ENCODE peak calls at places on chromosome 15, in five cellular contexts. One of them, this sample, is unnamed. For H3K36me3, the result is how much of the 10 kb centered on the place peaks cover.

GRCh38 chr15:96352594-96353377 is 22.3 kb downstream of the NR2F2 start:
- DNase-seq in astrocyte: peak
- DNase-seq in endodermal cell: no peak
- DNase-seq in fibroblast of lung: peak
- DNase-seq in tibial artery: no peak
- DNase-seq in this sample: no peak

GRCh38 chr15:27328616-27329015 is 357.6 kb downstream of the GABRG3 start:
- DNase-seq in tibial artery: no peak
- DNase-seq in astrocyte: no peak
- DNase-seq in endodermal cell: no peak
- DNase-seq in fibroblast of lung: peak
- DNase-seq in this sample: no peak

GRCh38 chr15:78437762-78438594 is at the start of gene IREB2:
- DNase-seq in astrocyte: peak
- DNase-seq in fibroblast of lung: peak
- DNase-seq in tibial artery: peak
- DNase-seq in endodermal cell: peak
- DNase-seq in this sample: peak

GRCh38 chr15:25527118-25527517 is 88.3 kb upstream of the UBE3A start:
- DNase-seq in tibial artery: no peak
- DNase-seq in endodermal cell: no peak
- DNase-seq in fibroblast of lung: no peak
- DNase-seq in astrocyte: no peak
- DNase-seq in this sample: peak

GRCh38 chr15:47386459-47386858 is 330.8 kb upstream of the SEMA6D start:
- DNase-seq in astrocyte: no peak
- DNase-seq in fibroblast of lung: no peak
- DNase-seq in endodermal cell: no peak
- DNase-seq in tibial artery: no peak
- DNase-seq in this sample: no peak

GRCh38 chr15:57224664-57225063 is 151.6 kb upstream of the CGNL1 start:
- DNase-seq in tibial artery: no peak
- DNase-seq in endodermal cell: no peak
- DNase-seq in fibroblast of lung: peak
- DNase-seq in astrocyte: peak
- DNase-seq in this sample: peak

GRCh38 chr15:67820992-67821783 is 4.1 kb upstream of the SKOR1 start:
- DNase-seq in endodermal cell: peak
- DNase-seq in fibroblast of lung: peak
- DNase-seq in astrocyte: peak
- DNase-seq in tibial artery: no peak
- DNase-seq in this sample: no peak

GRCh38 chr15:29896062-29896461 is 73.8 kb upstream of the TJP1 start:
- DNase-seq in endodermal cell: no peak
- DNase-seq in tibial artery: no peak
- DNase-seq in astrocyte: no peak
- DNase-seq in fibroblast of lung: no peak
- DNase-seq in this sample: no peak

GRCh38 chr15:52678036-52678467 is 1.1 kb downstream of the ATOSA start:
- DNase-seq in tibial artery: peak
- DNase-seq in astrocyte: peak
- DNase-seq in endodermal cell: peak
- DNase-seq in fibroblast of lung: peak
- DNase-seq in this sample: no peak

GRCh38 chr15:34861216-34861615 is 65.9 kb upstream of the ACTC1 start:
- DNase-seq in endodermal cell: no peak
- DNase-seq in astrocyte: no peak
- DNase-seq in fibroblast of lung: no peak
- DNase-seq in tibial artery: no peak
- DNase-seq in this sample: no peak
- H3K36me3 ChIP-seq in endodermal cell: half or more
- H3K36me3 ChIP-seq in astrocyte: under half
- H3K36me3 ChIP-seq in fibroblast of lung: under half
- H3K36me3 ChIP-seq in tibial artery: under half
- H3K36me3 ChIP-seq in this sample: under half

GRCh38 chr15:66046326-66046725 is 177.0 kb downstream of the RAB11A start:
- DNase-seq in astrocyte: no peak
- DNase-seq in endodermal cell: no peak
- DNase-seq in fibroblast of lung: no peak
- DNase-seq in tibial artery: no peak
- DNase-seq in this sample: no peak

GRCh38 chr15:66044837-66045236 is 175.5 kb downstream of the RAB11A start:
- DNase-seq in tibial artery: no peak
- DNase-seq in endodermal cell: no peak
- DNase-seq in fibroblast of lung: no peak
- DNase-seq in astrocyte: no peak
- DNase-seq in this sample: no peak

GRCh38 chr15:66045542-66045941 is 176.3 kb downstream of the RAB11A start:
- DNase-seq in tibial artery: no peak
- DNase-seq in endodermal cell: no peak
- DNase-seq in astrocyte: no peak
- DNase-seq in fibroblast of lung: no peak
- DNase-seq in this sample: no peak

GRCh38 chr15:66047321-66048024 is 178.2 kb downstream of the RAB11A start:
- DNase-seq in endodermal cell: no peak
- DNase-seq in astrocyte: no peak
- DNase-seq in tibial artery: no peak
- DNase-seq in fibroblast of lung: no peak
- DNase-seq in this sample: no peak

DNA sequence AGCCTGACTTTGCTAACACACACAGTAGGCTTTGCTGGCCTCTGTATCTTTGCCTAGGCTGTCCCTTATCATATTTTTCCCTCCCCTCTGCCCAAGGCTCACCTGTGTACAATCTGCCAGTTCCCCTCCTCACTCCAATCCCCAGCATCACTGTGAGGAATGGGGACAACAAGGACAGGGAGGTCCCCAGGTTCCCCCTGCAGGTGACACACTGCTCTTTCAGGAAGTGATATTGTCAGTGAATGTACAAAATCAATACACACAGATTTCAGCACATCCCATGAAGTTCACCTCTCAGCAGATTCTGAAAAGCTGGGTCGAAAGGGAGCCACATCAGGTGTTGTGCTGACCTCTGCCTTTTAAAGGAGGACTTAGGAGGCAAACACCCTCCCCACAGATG is 177.5 kb downstream of the RAB11A start:
- DNase-seq in fibroblast of lung: no peak
- DNase-seq in tibial artery: no peak
- DNase-seq in endodermal cell: no peak
- DNase-seq in astrocyte: no peak
- DNase-seq in this sample: no peak
- TF ChIP-seq CTCF in fibroblast of lung: no peak
- TF ChIP-seq CTCF in tibial artery: no peak
- TF ChIP-seq CTCF in endodermal cell: peak
- TF ChIP-seq CTCF in astrocyte: no peak
- TF ChIP-seq CTCF in this sample: peak

GRCh38 chr15:101063212-101063611 is 144.1 kb downstream of the LRRK1 start:
- DNase-seq in tibial artery: peak
- DNase-seq in endodermal cell: peak
- DNase-seq in astrocyte: no peak
- DNase-seq in fibroblast of lung: no peak
- DNase-seq in this sample: no peak

GRCh38 chr15:101066501-101067408 is 147.6 kb downstream of the LRRK1 start:
- DNase-seq in fibroblast of lung: no peak
- DNase-seq in tibial artery: no peak
- DNase-seq in astrocyte: no peak
- DNase-seq in endodermal cell: no peak
- DNase-seq in this sample: no peak

GRCh38 chr15:101063891-101064794 is 145.0 kb downstream of the LRRK1 start:
- DNase-seq in tibial artery: peak
- DNase-seq in astrocyte: peak
- DNase-seq in fibroblast of lung: peak
- DNase-seq in endodermal cell: peak
- DNase-seq in this sample: no peak

GRCh38 chr15:101065570-101066221 is 146.5 kb downstream of the LRRK1 start:
- DNase-seq in endodermal cell: no peak
- DNase-seq in tibial artery: no peak
- DNase-seq in fibroblast of lung: no peak
- DNase-seq in astrocyte: no peak
- DNase-seq in this sample: no peak

DNA sequence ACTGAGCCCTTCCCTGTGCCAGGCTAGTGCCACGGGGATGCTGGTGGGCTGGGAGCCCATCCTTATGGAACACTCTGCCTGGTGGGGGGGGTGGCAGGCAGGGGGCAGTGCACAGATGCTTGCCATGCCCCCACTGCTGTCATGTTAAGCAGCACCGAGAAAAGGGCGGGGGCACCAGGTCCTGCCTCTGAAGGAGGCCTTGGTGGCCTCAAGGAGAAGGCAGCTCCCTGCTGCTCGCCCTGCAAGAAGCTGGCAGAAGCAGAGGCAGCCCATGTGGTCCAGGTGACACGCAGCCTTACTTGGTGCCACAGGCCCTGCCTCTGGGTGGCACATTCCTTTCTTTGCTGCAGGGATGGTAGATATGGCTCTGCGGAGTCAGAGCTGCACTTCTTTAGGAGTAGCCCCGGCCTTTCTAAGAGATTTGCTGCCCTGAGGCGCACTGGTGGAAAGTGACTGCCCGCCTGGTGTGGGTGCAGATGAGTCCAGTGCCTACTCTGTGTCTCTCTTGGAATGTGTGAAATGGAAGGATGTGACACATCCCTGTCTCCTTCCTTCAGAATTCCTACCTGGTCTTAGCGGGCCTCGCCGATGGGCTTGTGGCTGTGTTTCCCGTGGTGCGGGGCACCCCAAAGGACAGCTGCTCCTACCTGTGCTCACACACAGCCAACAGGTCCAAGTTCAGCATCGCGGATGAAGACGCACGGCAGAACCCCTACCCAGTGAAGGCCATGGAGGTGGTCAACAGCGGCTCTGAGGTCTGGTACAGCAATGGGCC is 145.8 kb downstream of the LRRK1 start:
- DNase-seq in tibial artery: peak
- DNase-seq in fibroblast of lung: no peak
- DNase-seq in endodermal cell: no peak
- DNase-seq in astrocyte: no peak
- DNase-seq in this sample: no peak
- H3K36me3 ChIP-seq in tibial artery: under half
- H3K36me3 ChIP-seq in fibroblast of lung: under half
- H3K36me3 ChIP-seq in endodermal cell: under half
- H3K36me3 ChIP-seq in astrocyte: under half
- H3K36me3 ChIP-seq in this sample: under half

DNA sequence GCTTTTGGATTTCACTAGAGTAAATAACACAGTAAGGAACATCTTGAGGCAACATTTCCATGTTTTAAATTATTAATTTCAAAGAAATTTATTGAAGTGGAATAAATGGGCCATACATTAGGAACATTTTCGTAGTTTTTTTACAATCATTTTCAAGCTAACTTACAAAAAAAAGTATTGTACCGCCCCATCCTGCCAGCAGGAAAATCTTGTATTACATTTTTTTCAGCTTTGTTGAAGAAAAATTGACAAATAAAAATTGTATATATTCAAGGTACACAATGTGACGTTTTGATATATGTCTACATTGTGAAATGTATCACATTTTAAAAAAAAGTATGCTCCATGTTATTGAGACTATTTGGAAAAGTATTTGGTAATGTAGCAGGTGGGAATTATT is 1001.9 kb upstream of the NR2F2 start:
- DNase-seq in endodermal cell: no peak
- DNase-seq in fibroblast of lung: no peak
- DNase-seq in astrocyte: no peak
- DNase-seq in tibial artery: no peak
- DNase-seq in this sample: no peak
- TF ChIP-seq CTCF in endodermal cell: peak
- TF ChIP-seq CTCF in fibroblast of lung: no peak
- TF ChIP-seq CTCF in astrocyte: no peak
- TF ChIP-seq CTCF in tibial artery: peak
- TF ChIP-seq CTCF in this sample: no peak